ENCODE peak calls at places on chromosomes 1 and 21, in six cellular contexts. F is GM23338, D is astrocyte, J is colonic mucosa, I is HFFc6, A is left ventricle myocardium inferior. M is an unnamed sample.
A peak's percentile ranks its signal among the peaks of the same experiment; 100 is the strongest.

GRCh38 chr1:24929876-24930702 is at the start of gene RUNX3:
- DNase-seq in F (peak; percentile 79), D (no peak), J (peak; percentile 55), I (no peak), A (peak; percentile 54), M (peak; percentile 70)

GRCh38 chr1:37752583-37753471 is 12.1 kb downstream of the EPHA10 start:
- DNase-seq in F (peak; percentile 62), D (no peak), J (peak; percentile 50), I (no peak), A (no peak), M (no peak)

GRCh38 chr21:35438643-35439404 is 389.7 kb upstream of the RUNX1 start:
- DNase-seq in F (no peak), D (peak; percentile 16), J (peak; percentile 44), I (no peak), A (no peak), M (no peak)

GRCh38 chr1:44826375-44827196 is 16.5 kb downstream of the PTCH2 start:
- DNase-seq in F (no peak), D (no peak), J (no peak), I (no peak), A (peak; percentile 75), M (no peak)

GRCh38 chr1:96234299-96234698 is 487.3 kb upstream of the PTBP2 start:
- DNase-seq in F (no peak), D (peak; percentile 72), J (no peak), I (no peak), A (peak; percentile 14), M (peak; percentile 5)

GRCh38 chr1:224054611-224055010 is 59.3 kb upstream of the FBXO28 start:
- DNase-seq in F (no peak), D (no peak), J (no peak), I (no peak), A (no peak), M (peak; percentile 51)

GRCh38 chr1:4109626-4109940 is 209.5 kb upstream of the C1orf174 start:
- DNase-seq in F (no peak), D (no peak), J (no peak), I (no peak), A (no peak), M (no peak)

GRCh38 chr21:43361493-43362296 is 65.2 kb downstream of the SIK1 start:
- DNase-seq in F (peak; percentile 25), D (no peak), J (no peak), I (peak; percentile 69), A (peak; percentile 72), M (peak; percentile 82)

GRCh38 chr1:40848530-40849189 is 13.5 kb downstream of the CITED4 start:
- DNase-seq in F (peak; percentile 90), D (peak; percentile 35), J (peak; percentile 77), I (peak; percentile 64), A (peak; percentile 61), M (peak; percentile 69)

GRCh38 chr1:209412036-209412435 is 171.5 kb upstream of the CAMK1G start:
- DNase-seq in F (no peak), D (no peak), J (no peak), I (peak; percentile 41), A (no peak), M (peak; percentile 67)

GRCh38 chr1:9626201-9626608 is 25.3 kb upstream of the PIK3CD start:
- DNase-seq in F (no peak), D (no peak), J (no peak), I (no peak), A (no peak), M (no peak)

GRCh38 chr1:206729050-206729449 is 41.5 kb upstream of the IL19 start:
- DNase-seq in F (no peak), D (no peak), J (no peak), I (no peak), A (no peak), M (no peak)

GRCh38 chr1:209546390-209547080 is 37.0 kb upstream of the CAMK1G start:
- DNase-seq in F (no peak), D (no peak), J (no peak), I (no peak), A (no peak), M (no peak)

GRCh38 chr1:230581446-230582079 is 60.7 kb upstream of the COG2 start:
- DNase-seq in F (peak; percentile 78), D (no peak), J (no peak), I (no peak), A (no peak), M (no peak)

GRCh38 chr1:235917267-235917811 is 50.6 kb upstream of the LYST start:
- DNase-seq in F (no peak), D (peak; percentile 99), J (peak; percentile 67), I (peak; percentile 100), A (peak; percentile 59), M (peak; percentile 99)

GRCh38 chr1:151846062-151846568 is 6.5 kb upstream of the C2CD4D start:
- DNase-seq in F (peak; percentile 33), D (peak; percentile 39), J (no peak), I (peak; percentile 24), A (no peak), M (peak; percentile 25)

GRCh38 chr1:111864862-111865261 is 109.2 kb downstream of the DDX20 start:
- DNase-seq in F (peak; percentile 66), D (no peak), J (no peak), I (no peak), A (no peak), M (no peak)

GRCh38 chr1:207256869-207257268 is 64.6 kb upstream of the CD55 start:
- DNase-seq in F (no peak), D (no peak), J (no peak), I (no peak), A (no peak), M (no peak)

GRCh38 chr21:28518620-28519019 is 474.1 kb downstream of the LTN1 start:
- DNase-seq in F (no peak), D (no peak), J (no peak), I (no peak), A (no peak), M (no peak)

GRCh38 chr1:244302889-244303609 is 148.7 kb downstream of the ADSS2 start:
- DNase-seq in F (no peak), D (peak; percentile 56), J (peak; percentile 64), I (peak; percentile 30), A (no peak), M (peak; percentile 28)

GRCh38 chr1:229980009-229980408 is 87.0 kb upstream of the GALNT2 start:
- DNase-seq in F (no peak), D (peak; percentile 25), J (no peak), I (no peak), A (no peak), M (peak; percentile 4)

DNA sequence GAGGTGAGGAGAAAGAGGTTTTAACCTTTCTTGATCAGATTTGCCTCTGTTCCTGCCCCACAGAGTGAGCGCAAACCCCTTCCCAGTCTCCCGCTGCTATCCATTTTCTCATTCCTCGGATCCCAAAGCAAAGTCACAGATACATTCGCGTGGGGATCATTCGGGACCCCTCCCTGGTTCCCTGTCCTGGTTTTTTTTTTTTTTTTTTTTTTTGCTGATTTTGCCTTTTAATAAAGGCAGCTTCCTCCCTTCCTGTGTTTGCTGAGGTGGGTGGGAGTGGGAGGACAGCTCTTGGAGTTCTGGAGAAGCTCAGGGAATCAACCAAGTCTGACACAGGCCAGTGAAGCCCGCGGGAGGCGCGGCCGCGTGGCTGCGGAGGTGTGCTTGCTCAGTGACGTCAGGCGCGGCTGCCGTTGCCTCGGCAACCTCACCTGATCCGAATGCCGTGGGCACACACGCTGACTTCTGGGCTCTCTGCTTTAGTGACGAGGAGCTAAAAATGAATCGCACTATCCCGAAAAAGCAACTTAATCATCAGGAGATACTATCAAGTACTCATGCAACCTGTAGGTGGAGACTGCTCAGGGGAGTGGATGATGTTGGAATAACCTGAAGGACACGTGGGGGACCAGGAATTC is 106.4 kb downstream of the TBX19 start:
- DNase-seq in F (peak; percentile 81), D (peak; percentile 53), J (peak; percentile 54), I (no peak), A (no peak), M (no peak)
- TF ChIP-seq CTCF in F (peak; percentile 21), D (no peak), J (no peak), I (no peak), A (no peak), M (no peak)

GRCh38 chr1:55700359-55701130 is 485.4 kb upstream of the USP24 start:
- DNase-seq in F (no peak), D (peak; percentile 69), J (no peak), I (peak; percentile 29), A (no peak), M (peak; percentile 67)

GRCh38 chr1:55706397-55706796 is 491.2 kb upstream of the USP24 start:
- DNase-seq in F (no peak), D (no peak), J (no peak), I (no peak), A (no peak), M (no peak)

GRCh38 chr1:55707196-55707595 is 492.0 kb upstream of the USP24 start:
- DNase-seq in F (no peak), D (no peak), J (no peak), I (no peak), A (no peak), M (no peak)

GRCh38 chr1:55702064-55702463 is 486.9 kb upstream of the USP24 start:
- DNase-seq in F (peak; percentile 61), D (no peak), J (peak; percentile 31), I (peak; percentile 15), A (no peak), M (no peak)

DNA sequence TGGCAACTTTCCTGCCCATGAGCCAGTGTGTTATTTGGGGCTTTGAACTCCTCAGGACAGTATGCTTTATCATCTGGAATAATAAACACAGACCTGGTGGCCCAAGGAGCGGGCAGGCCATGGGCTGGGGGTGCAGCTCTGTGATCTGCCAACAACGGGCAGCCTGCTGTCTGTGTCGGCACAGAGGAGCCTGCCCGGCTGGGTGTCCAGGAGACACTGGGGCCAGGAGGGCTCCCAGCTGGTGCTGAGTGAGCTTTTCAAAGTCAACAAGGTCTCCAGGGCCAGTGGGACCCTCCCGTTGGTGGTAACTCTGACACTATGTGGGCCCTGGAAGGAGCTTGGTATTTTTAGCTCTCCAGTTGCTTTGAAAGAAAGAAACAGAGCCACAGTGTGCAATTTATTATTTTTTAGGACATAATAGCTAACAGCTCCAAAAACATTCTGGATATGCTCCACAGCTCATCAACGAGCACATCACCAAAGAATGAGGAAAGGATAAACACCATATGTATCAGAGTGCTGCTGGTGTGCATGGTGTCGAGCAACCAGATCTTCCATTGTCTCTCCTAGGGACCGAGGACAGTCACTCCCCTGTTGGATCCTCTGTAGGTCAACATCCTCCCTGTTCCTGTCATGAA is 488.7 kb upstream of the USP24 start:
- DNase-seq in F (no peak), D (no peak), J (no peak), I (no peak), A (no peak), M (peak; percentile 72)
- TF ChIP-seq CTCF in F (no peak), D (no peak), J (no peak), I (no peak), A (no peak), M (no peak)

GRCh38 chr1:62068978-62069377 is 125.7 kb upstream of the L1TD1 start:
- DNase-seq in F (no peak), D (no peak), J (no peak), I (no peak), A (no peak), M (no peak)

GRCh38 chr1:62068302-62068936 is 126.2 kb upstream of the L1TD1 start:
- DNase-seq in F (no peak), D (no peak), J (no peak), I (no peak), A (no peak), M (no peak)

GRCh38 chr1:62066713-62067112 is 127.9 kb upstream of the L1TD1 start:
- DNase-seq in F (no peak), D (no peak), J (no peak), I (no peak), A (no peak), M (no peak)

GRCh38 chr1:62071695-62072094 is 123.0 kb upstream of the L1TD1 start:
- DNase-seq in F (peak; percentile 35), D (no peak), J (no peak), I (no peak), A (no peak), M (no peak)

GRCh38 chr1:62070384-62071011 is 124.2 kb upstream of the L1TD1 start:
- DNase-seq in F (peak; percentile 49), D (no peak), J (no peak), I (peak; percentile 15), A (no peak), M (peak; percentile 10)
- TF ChIP-seq CTCF in F (peak; percentile 97), D (peak; percentile 54), J (peak; percentile 13), I (peak; percentile 78), A (peak; percentile 70), M (peak; percentile 58)

GRCh38 chr1:68321084-68321685 is 88.9 kb upstream of the WLS start:
- DNase-seq in F (peak; percentile 70), D (no peak), J (peak; percentile 71), I (peak; percentile 48), A (peak; percentile 67), M (peak; percentile 60)
- TF ChIP-seq CTCF in F (peak; percentile 67), D (peak; percentile 66), J (peak; percentile 73), I (peak; percentile 81), A (peak; percentile 84), M (peak; percentile 87)

M was measured in AG10803.